ENCODE peak calls at places on chromosomes 16 and 17, in six cellular contexts. M is thoracic aorta, V is pancreas, N is IMR-90, X is cardiac muscle cell, K is heart right ventricle. I is an unnamed sample. For H3K36me3, the result is how much of the 10 kb centered on the place peaks cover.

GRCh38 chr16:72241930-72242329 is 70.0 kb upstream of the PMFBP1 start:
- DNase-seq in M (no peak), K (no peak), N (peak), X (peak), V (no peak), I (no peak)

GRCh38 chr17:46870116-46870803 is 18.9 kb downstream of the WNT9B start:
- DNase-seq in M (no peak), K (no peak), N (no peak), V (peak), X (no peak), I (no peak)

GRCh38 chr17:79612468-79613194 is 1.8 kb upstream of the RBFOX3 start:
- DNase-seq in N (peak), V (no peak), X (peak), M (no peak), K (no peak), I (no peak)

GRCh38 chr17:61129876-61130275 is 269.8 kb upstream of the TBX2 start:
- DNase-seq in K (no peak), V (no peak), M (no peak), X (no peak), N (peak), I (no peak)

GRCh38 chr16:89020068-89020924 is 43.3 kb upstream of the CBFA2T3 start:
- DNase-seq in X (no peak), V (no peak), N (no peak), M (no peak), K (no peak), I (no peak)

GRCh38 chr17:40617678-40618240 is 29.9 kb downstream of the SMARCE1 start:
- DNase-seq in X (no peak), K (no peak), N (no peak), M (no peak), V (no peak), I (no peak)

GRCh38 chr17:31494259-31495048 is 103.0 kb downstream of the RAB11FIP4 start:
- DNase-seq in X (no peak), N (no peak), K (no peak), V (no peak), M (no peak), I (peak)

GRCh38 chr16:51150894-51151320 is at the start of gene SALL1:
- DNase-seq in K (no peak), N (no peak), M (no peak), X (peak), V (no peak), I (no peak)

GRCh38 chr16:11263737-11264136 is 5.4 kb downstream of the TNP2 start:
- DNase-seq in K (no peak), M (no peak), X (no peak), V (no peak), N (no peak), I (peak)

GRCh38 chr17:3981455-3981854 is 17.2 kb upstream of the ATP2A3 start:
- DNase-seq in V (no peak), M (no peak), X (no peak), N (no peak), K (no peak), I (no peak)

GRCh38 chr16:81511371-81511770 is 66.8 kb downstream of the CMIP start:
- DNase-seq in K (no peak), M (no peak), V (no peak), X (peak), N (peak), I (no peak)

GRCh38 chr16:4392382-4393242 is 21.0 kb downstream of the VASN start:
- DNase-seq in X (peak), N (peak), M (no peak), K (no peak), V (no peak), I (no peak)

GRCh38 chr16:27317738-27318398 is 4.1 kb downstream of the IL4R start:
- DNase-seq in N (no peak), M (no peak), X (no peak), K (no peak), V (no peak), I (no peak)

GRCh38 chr16:78210305-78210704 is 110.9 kb downstream of the WWOX start:
- DNase-seq in M (no peak), V (no peak), X (no peak), N (peak), K (no peak), I (no peak)

GRCh38 chr17:42681976-42682375 is 333 bp upstream of the CCR10 start:
- DNase-seq in N (no peak), K (no peak), X (no peak), V (no peak), M (no peak), I (no peak)

GRCh38 chr17:82859431-82860403 is 19.9 kb upstream of the ZNF750 start:
- DNase-seq in K (no peak), V (no peak), M (no peak), X (peak), N (peak), I (peak)

GRCh38 chr16:20894388-20894787 is 5.8 kb downstream of the DCUN1D3 start:
- DNase-seq in X (no peak), V (no peak), K (no peak), N (no peak), M (no peak), I (no peak)
- H3K36me3 ChIP-seq in X (under half), V (under half), K (under half), N (under half), M (under half), I (under half)

DNA sequence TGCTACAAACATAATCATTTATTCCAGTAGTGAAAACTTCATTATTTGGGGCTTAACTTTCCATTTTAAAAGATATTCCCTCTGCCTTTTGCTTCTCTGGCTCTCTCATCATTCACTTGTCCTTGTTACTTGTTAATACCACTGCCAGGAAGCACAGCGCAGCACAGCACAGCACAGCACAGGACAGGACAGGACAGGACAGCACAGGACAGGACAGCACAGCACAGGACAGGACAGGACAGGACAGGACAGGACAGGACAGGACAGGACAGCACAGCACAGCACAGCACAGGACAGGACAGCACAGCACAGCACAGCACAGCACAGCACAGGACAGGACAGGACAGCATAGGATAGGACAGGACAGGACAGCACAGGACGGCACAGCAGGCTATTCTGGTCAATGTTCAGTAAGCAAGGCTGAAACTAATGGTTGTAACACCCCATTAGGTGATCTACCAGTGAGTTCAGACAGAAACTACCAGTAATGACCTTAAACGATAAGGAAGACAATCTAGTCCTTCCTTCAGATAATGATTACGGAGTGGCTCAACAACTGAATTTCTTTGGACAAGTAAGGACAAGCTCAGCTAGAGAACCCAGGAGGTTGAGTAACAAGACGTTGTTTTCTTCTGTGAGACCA is 31.9 kb downstream of the COG1 start:
- DNase-seq in M (no peak), V (no peak), N (no peak), X (no peak), K (no peak), I (no peak)
- H3K27ac ChIP-seq in M (no peak), V (no peak), N (peak), X (no peak), K (no peak), I (no peak)

GRCh38 chr17:50830298-50830697 is 5.1 kb upstream of the WFIKKN2 start:
- DNase-seq in X (peak), M (no peak), K (no peak), N (no peak), V (no peak), I (no peak)
- H3K36me3 ChIP-seq in X (under half), M (under half), K (under half), N (under half), V (under half), I (under half)

GRCh38 chr16:52696126-52696525 is 149.2 kb upstream of the TOX3 start:
- DNase-seq in X (no peak), V (no peak), M (no peak), K (no peak), N (no peak), I (no peak)

GRCh38 chr16:52690468-52690867 is 143.5 kb upstream of the TOX3 start:
- DNase-seq in N (no peak), V (no peak), K (no peak), M (no peak), X (no peak), I (no peak)
- H3K27ac ChIP-seq in N (no peak), V (no peak), K (no peak), M (no peak), X (no peak), I (no peak)

DNA sequence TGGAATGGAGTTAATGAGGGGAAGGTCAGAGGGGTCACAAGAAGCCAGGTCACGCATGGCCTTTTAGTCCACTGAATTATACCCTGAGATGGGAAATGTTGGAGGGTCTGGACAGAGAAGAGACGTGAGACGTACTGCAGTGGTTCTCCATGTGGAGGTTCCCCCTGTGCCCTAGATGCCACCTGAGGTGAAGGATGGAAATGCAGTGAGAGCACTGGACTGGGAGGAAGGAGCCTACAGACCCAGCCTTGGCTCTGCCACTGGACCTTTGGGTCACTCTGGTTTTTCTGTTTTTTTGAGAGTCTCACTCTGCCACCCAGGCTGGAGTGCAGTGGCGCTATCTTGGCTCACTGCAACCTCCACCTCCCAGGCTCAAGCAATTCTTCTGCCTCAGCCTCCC is 1.8 kb upstream of the PLSCR3 start:
- DNase-seq in X (no peak), N (no peak), K (no peak), V (no peak), M (no peak), I (no peak)
- H3K36me3 ChIP-seq in X (under half), N (under half), K (under half), V (under half), M (under half), I (under half)

DNA sequence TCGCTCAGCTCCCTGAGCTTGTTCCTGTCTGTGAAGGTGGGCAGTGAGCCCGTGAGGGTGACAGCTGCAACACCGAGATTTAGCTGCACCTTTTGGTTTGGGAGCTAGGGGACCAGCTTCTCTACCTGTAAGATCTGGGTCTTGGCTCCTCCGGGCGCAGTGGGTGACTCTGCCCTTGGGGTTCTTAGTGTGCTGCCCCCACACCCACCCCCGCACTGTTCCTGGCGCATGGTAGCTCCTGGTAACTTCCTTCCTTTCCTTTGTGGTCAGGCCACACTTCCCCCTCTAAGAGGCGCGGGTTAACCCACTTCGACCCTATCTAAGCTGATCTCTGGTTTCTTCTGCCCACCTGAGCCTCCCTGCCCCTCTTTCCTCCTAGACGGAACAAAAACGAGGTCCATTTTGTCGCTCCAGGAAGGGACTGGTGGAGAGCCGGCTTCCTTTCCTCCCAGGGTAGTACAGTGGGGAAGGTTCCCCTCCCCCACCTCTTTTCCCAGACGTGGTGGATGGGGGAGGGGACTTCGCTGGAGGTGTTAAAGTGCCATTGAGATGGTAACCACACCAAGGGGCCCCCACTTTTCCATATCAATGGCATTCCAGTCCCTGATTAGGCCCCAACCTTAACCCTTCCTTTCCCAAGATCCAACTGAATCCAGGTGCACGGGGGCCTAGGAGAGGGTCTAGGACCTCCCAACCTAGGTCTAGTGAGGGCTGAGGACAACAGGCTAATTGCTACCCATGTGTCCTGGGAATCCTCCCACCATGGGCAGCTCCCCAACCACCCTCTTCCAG is 4.6 kb upstream of the CLDN9 start:
- DNase-seq in N (no peak), X (no peak), M (no peak), V (no peak), K (no peak), I (no peak)
- H3K27ac ChIP-seq in N (no peak), X (peak), M (no peak), V (peak), K (no peak), I (no peak)

DNA sequence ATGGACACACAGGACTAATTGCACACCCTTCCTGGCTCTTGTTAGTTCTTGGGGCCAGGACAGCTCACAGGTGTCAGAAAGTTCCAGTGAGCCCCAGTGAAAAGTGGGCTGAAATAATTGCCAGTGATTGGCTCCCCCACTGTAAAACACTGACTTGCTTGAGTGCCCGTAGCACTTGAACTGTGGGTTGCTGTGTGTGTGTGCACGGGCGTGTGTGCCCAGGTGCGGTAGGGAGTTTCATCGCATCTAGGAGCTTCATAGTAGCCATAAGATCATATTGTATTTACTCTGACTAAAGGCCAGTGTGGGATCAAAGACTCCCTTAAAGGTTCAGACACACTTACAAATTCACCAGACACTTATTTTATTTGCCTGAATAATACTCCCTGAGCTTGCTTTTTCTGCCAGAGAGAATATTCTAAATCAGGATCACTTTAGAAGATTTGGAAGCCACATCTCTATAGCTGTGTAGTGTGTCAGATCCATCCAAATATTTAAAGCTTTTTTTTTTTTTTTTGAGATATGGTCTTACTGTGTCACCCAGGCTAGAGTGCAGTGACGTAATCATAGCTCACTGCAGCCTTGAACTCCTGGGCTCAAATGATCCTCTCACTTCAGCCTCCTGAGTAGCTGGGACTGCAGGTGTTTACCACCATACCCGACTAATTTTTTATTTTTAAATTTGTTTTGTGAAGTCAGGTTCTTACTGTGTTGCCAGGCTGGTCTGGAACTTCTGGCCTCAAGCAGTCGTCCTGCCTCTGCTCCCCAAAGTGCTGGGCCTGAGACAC is 11.4 kb downstream of the UNK start:
- DNase-seq in V (no peak), N (no peak), K (no peak), X (no peak), M (no peak), I (no peak)
- H3K36me3 ChIP-seq in V (under half), N (under half), K (under half), X (under half), M (under half), I (under half)

I was measured in naive thymus-derived CD4-positive, alpha-beta T cell.